ENCODE peak calls at places on chromosomes 4 and X, in five cellular contexts. J is neural progenitor cell; D is NCI-H1105 treated with DMSO at 0.1 percent for 48 hours; H is effector CD8-positive, alpha-beta T cell; P is activated CD4-positive, alpha-beta memory T cell treated with anti-CD3 and anti-CD28 coated beads, Interleukin-2, amount 10 ng/mL, durations not matched to agents 7 days and 5 days. X is an unnamed sample.

GRCh38 chr4:121360496-121360895 is 20.3 kb downstream of the QRFPR start:
- DNase-seq in H (no peak), D (no peak), J (no peak), P (no peak), X (no peak)

GRCh38 chrX:39337461-39337860 is 536.2 kb downstream of the MID1IP1 start:
- DNase-seq in D (peak), J (peak), P (no peak), H (no peak), X (no peak)

GRCh38 chr4:16516796-16517413 is 290.6 kb upstream of the TAPT1 start:
- DNase-seq in D (peak), H (no peak), P (no peak), J (peak), X (peak)

GRCh38 chr4:26912810-26913209 is 52.2 kb downstream of the STIM2 start:
- DNase-seq in H (no peak), J (peak), P (no peak), D (no peak), X (no peak)

GRCh38 chrX:68842781-68843581 is 14.2 kb downstream of the EFNB1 start:
- DNase-seq in H (no peak), P (no peak), J (no peak), D (no peak), X (peak)

GRCh38 chr4:155208258-155209054 is at the start of gene NPY2R:
- DNase-seq in P (no peak), H (no peak), D (no peak), J (peak), X (peak)

GRCh38 chrX:53093177-53093655 is 726 bp upstream of the KANTR start:
- DNase-seq in H (peak), P (peak), D (peak), J (peak), X (peak)

GRCh38 chr4:610411-611261 is 14.7 kb upstream of the PDE6B start:
- DNase-seq in H (no peak), J (no peak), P (no peak), D (no peak), X (peak)

GRCh38 chr4:2073808-2074481 is 14.8 kb downstream of the NAT8L start:
- DNase-seq in H (no peak), J (no peak), D (no peak), P (no peak), X (peak)

GRCh38 chr4:12389604-12390003 is 960.9 kb upstream of the HS3ST1 start:
- DNase-seq in D (no peak), H (no peak), J (no peak), P (no peak), X (no peak)

GRCh38 chrX:118536687-118537461 is 41.3 kb downstream of the DOCK11 start:
- DNase-seq in P (peak), D (no peak), J (peak), H (peak), X (peak)

GRCh38 chr4:111064342-111064993 is 441.6 kb upstream of the PITX2 start:
- DNase-seq in H (no peak), P (no peak), J (no peak), D (no peak), X (peak)

GRCh38 chrX:107447642-107448041 is 1.8 kb upstream of the FRMPD3 start:
- DNase-seq in J (no peak), D (no peak), P (no peak), H (no peak), X (no peak)

GRCh38 chr4:12242354-12242753 is 813.7 kb upstream of the HS3ST1 start:
- DNase-seq in J (no peak), P (no peak), H (no peak), D (no peak), X (no peak)

GRCh38 chr4:103046416-103047290 is 27.1 kb upstream of the SLC9B1 start:
- DNase-seq in D (peak), H (peak), P (peak), J (peak), X (peak)

GRCh38 chr4:134687646-134688628 is 486.3 kb upstream of the PABPC4L start:
- DNase-seq in D (no peak), H (no peak), J (no peak), P (no peak), X (no peak)

GRCh38 chr4:88009871-88010270 is 2.4 kb downstream of the PKD2 start:
- DNase-seq in D (no peak), P (no peak), J (peak), H (no peak), X (no peak)

GRCh38 chr4:153471691-153472080 is 5.5 kb downstream of the TMEM131L start:
- DNase-seq in D (no peak), J (no peak), H (peak), P (no peak), X (no peak)

GRCh38 chrX:21479695-21480280 is 105.6 kb downstream of the CNKSR2 start:
- DNase-seq in P (no peak), J (peak), D (peak), H (no peak), X (peak)

GRCh38 chrX:46912673-46913491 is 661 bp downstream of the JADE3 start:
- DNase-seq in D (peak), J (peak), P (peak), H (no peak), X (peak)

GRCh38 chr4:4248885-4249203 is 821 bp upstream of the TMEM128 start:
- DNase-seq in J (no peak), H (no peak), P (no peak), D (no peak), X (no peak)

GRCh38 chr4:2416564-2417195 is 1.8 kb downstream of the ZFYVE28 start:
- DNase-seq in H (no peak), D (no peak), P (peak), J (peak), X (peak)

X was measured in H7.